ENCODE peak calls at places on chromosomes 4 and X, in six cellular contexts. I is Peyer's patch, G is thoracic aorta, J is left lung, K is tibial nerve, B is fibroblast of villous mesenchyme. M is an unnamed sample.

GRCh38 chr4:135538698-135539097 is 1337.1 kb upstream of the PABPC4L start:
- DNase-seq in B (no peak), J (peak), G (no peak), K (no peak), I (no peak), M (no peak)

GRCh38 chrX:151825927-151826471 is 86.7 kb upstream of the MAGEA4 start:
- DNase-seq in I (no peak), J (no peak), G (no peak), K (no peak), B (peak), M (no peak)

GRCh38 chr4:41579043-41579442 is 41.1 kb downstream of the LIMCH1 start:
- DNase-seq in I (no peak), K (no peak), B (no peak), J (no peak), G (no peak), M (no peak)

GRCh38 chr4:123102897-123103489 is 180.6 kb upstream of the NUDT6 start:
- DNase-seq in J (no peak), G (no peak), K (no peak), I (no peak), B (peak), M (peak)

GRCh38 chr4:140098481-140099132 is 55.4 kb downstream of the MAML3 start:
- DNase-seq in K (no peak), I (no peak), G (no peak), J (no peak), B (peak), M (no peak)

GRCh38 chr4:70838972-70839536 is 636 bp downstream of the GRSF1 start:
- DNase-seq in B (peak), K (peak), I (peak), J (peak), G (peak), M (peak)

GRCh38 chr4:153750197-153750817 is 9.5 kb downstream of the RNF175 start:
- DNase-seq in B (peak), J (no peak), K (no peak), I (peak), G (no peak), M (peak)

GRCh38 chrX:141278306-141278705 is 36.0 kb upstream of the SPANXC start:
- DNase-seq in G (no peak), K (no peak), B (peak), I (no peak), J (no peak), M (peak)

GRCh38 chrX:16436348-16437188 is 213.4 kb upstream of the S100G start:
- DNase-seq in J (no peak), K (peak), B (peak), I (peak), G (peak), M (peak)

GRCh38 chr4:83178029-83178428 is 63.5 kb upstream of the PLAC8 start:
- DNase-seq in G (no peak), J (no peak), I (no peak), B (no peak), K (no peak), M (no peak)

GRCh38 chr4:169100656-169101055 is 90.6 kb upstream of the CBR4 start:
- DNase-seq in J (no peak), K (no peak), I (no peak), B (no peak), G (no peak), M (no peak)

GRCh38 chr4:126583509-126583908 is 1049.2 kb upstream of the INTU start:
- DNase-seq in G (no peak), B (no peak), K (no peak), I (no peak), J (no peak), M (peak)

GRCh38 chr4:158090323-158090722 is 82.5 kb downstream of the GASK1B start:
- DNase-seq in G (no peak), I (no peak), B (no peak), J (no peak), K (no peak), M (no peak)

GRCh38 chrX:16826207-16826606 is 39.9 kb downstream of the TXLNG start:
- DNase-seq in K (no peak), I (no peak), J (no peak), B (peak), G (no peak), M (peak)

GRCh38 chr4:140254656-140255299 is 100.8 kb upstream of the MAML3 start:
- DNase-seq in G (no peak), B (peak), I (no peak), J (no peak), K (no peak), M (no peak)

GRCh38 chrX:114619874-114620273 is 36.0 kb downstream of the HTR2C start:
- DNase-seq in B (no peak), J (no peak), K (no peak), G (no peak), I (no peak), M (no peak)

GRCh38 chr4:184287697-184288255 is 70.1 kb upstream of the ENPP6 start:
- DNase-seq in K (no peak), G (no peak), J (no peak), I (no peak), B (peak), M (no peak)

GRCh38 chr4:85833311-85833710 is 358.4 kb downstream of the ARHGAP24 start:
- DNase-seq in I (no peak), B (no peak), K (no peak), G (no peak), J (no peak), M (no peak)

GRCh38 chr4:73257242-73257994 is 1.2 kb downstream of the ANKRD17 start:
- DNase-seq in B (peak), I (peak), G (peak), J (peak), K (peak), M (peak)

GRCh38 chr4:120730777-120731320 is 191.7 kb downstream of the PRDM5 start:
- DNase-seq in B (no peak), I (no peak), J (no peak), K (no peak), G (no peak), M (no peak)

GRCh38 chr4:123017636-123018390 is 95.4 kb upstream of the NUDT6 start:
- DNase-seq in B (peak), K (no peak), G (no peak), I (no peak), J (no peak), M (no peak)

GRCh38 chr4:130336585-130337217 is 1240.7 kb downstream of the C4orf33 start:
- DNase-seq in G (no peak), B (peak), I (no peak), J (no peak), K (no peak), M (peak)

GRCh38 chr4:15003891-15004700 is 1.8 kb downstream of the CPEB2 start:
- DNase-seq in J (peak), G (no peak), I (peak), K (peak), B (no peak), M (peak)

GRCh38 chr4:122633211-122633610 is 12.3 kb upstream of the IL21 start:
- DNase-seq in K (no peak), G (no peak), J (no peak), I (no peak), B (peak), M (no peak)

GRCh38 chr4:123315617-123316016 is 81.0 kb upstream of the SPRY1 start:
- DNase-seq in G (no peak), B (no peak), I (no peak), K (no peak), J (no peak), M (no peak)

GRCh38 chrX:154603438-154604430 is 15.3 kb downstream of the CTAG1B start:
- DNase-seq in I (no peak), J (no peak), G (no peak), K (no peak), B (peak), M (no peak)

GRCh38 chrX:77505227-77505626 is 58.0 kb downstream of the FGF16 start:
- DNase-seq in B (peak), G (no peak), J (no peak), K (no peak), I (no peak), M (peak)

GRCh38 chr4:38601244-38601915 is 62.6 kb upstream of the KLF3 start:
- DNase-seq in I (no peak), J (no peak), B (peak), G (no peak), K (no peak), M (no peak)

GRCh38 chr4:110104661-110105060 is 93.8 kb downstream of the ELOVL6 start:
- DNase-seq in K (no peak), J (no peak), G (no peak), I (no peak), B (peak), M (no peak)

GRCh38 chr4:22334155-22334554 is 181.7 kb downstream of the ADGRA3 start:
- DNase-seq in J (no peak), B (no peak), I (no peak), K (no peak), G (no peak), M (no peak)

GRCh38 chrX:101906136-101906796 is 25.6 kb downstream of the ZMAT1 start:
- DNase-seq in G (no peak), I (no peak), K (no peak), J (peak), B (no peak), M (no peak)

GRCh38 chrX:72107841-72108590 is 23.7 kb downstream of the RTL5 start:
- DNase-seq in I (no peak), K (no peak), G (no peak), B (no peak), J (no peak), M (no peak)

GRCh38 chr4:3522326-3522640 is 9.9 kb downstream of the LRPAP1 start:
- DNase-seq in I (no peak), J (no peak), G (no peak), B (no peak), K (no peak), M (no peak)

GRCh38 chr4:173171098-173171497 is 2.5 kb downstream of the GALNT7 start:
- DNase-seq in J (no peak), B (no peak), K (no peak), I (no peak), G (no peak), M (peak)

GRCh38 chr4:24561438-24562139 is 22.8 kb downstream of the DHX15 start:
- DNase-seq in G (no peak), K (no peak), J (no peak), I (no peak), B (no peak), M (no peak)

GRCh38 chr4:82591592-82591991 is 29.8 kb upstream of the TMEM150C start:
- DNase-seq in B (no peak), K (no peak), I (no peak), G (no peak), J (no peak), M (no peak)

GRCh38 chr4:25011135-25011866 is 19.4 kb downstream of the LGI2 start:
- DNase-seq in I (no peak), K (no peak), J (no peak), G (no peak), B (no peak), M (no peak)

DNA sequence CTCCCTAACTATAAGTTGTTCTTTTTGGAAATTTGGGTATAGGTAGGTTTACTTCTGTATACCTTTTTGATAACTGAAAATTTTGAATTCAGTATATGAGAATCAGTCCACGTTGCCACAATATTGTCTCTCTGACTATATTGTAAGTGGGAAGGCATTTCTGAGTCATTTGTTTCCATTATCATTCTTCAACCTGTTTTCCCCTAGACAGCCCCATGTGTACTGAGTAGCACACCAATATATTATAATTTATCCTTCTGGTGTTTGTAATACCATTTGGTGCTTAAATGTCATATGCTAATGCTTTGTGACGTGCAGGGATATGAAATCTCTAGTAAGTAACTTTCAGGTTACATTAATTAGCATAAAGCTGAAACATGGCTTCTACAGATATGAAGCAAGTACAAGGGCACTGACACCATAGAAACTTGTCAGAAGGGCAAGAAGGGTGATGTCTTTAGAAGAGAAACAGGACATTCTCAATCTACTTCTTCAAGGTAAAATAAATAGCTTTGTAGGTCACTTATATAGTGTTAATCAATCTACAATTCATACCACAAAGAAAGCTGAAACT is 27.7 kb downstream of the PAK3 start:
- DNase-seq in I (no peak), K (no peak), G (no peak), B (no peak), J (no peak), M (no peak)
- H3K4me3 ChIP-seq in I (no peak), K (no peak), G (no peak), B (no peak), J (no peak), M (no peak)

DNA sequence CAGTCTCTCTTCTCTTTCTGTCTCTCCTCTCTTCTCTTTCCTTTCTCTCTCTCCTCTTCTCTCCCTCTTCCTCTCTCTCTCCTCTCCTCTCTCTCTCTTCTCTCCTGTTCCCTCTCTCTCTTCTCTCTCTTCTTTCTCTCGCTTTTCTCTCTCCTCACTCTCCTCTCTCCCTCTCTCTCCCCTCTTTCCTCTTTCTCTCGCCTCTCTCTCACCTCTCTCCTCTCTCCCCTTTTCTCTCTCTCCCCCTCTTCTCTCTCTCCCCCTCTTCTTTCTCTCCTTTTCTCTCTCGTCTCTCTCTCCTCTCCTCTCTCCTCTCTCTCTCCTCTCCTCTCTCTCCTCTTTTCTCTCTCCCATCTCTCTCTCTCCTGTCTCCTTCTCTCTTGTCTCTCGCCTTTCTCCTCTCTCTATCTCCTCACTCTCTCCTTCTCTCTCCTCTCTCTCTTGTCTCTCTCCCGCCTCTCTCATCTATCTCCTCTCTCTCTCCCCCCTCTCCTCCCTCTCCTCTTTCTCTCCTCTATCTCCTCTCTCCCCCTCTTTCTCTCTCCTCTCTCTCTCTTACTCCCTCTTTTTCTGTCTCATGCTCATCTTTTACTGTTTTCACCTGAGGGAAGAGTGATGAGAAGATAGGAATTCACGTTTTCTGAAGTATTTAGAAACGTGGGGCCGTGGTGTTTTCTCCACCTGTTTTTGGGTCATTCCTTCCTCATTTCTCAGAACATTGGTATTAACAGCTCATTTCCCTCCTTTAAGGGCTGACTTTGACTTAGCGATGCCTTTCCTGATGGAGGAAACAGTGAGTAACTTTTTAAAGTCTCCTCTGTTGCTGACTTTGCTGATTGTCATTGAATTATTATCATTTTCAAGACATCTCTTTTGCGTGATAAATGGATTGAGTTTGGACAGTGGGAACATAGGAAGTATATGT is 80.6 kb upstream of the CD99 start:
- DNase-seq in I (no peak), K (no peak), G (no peak), B (no peak), J (no peak), M (no peak)
- H3K4me3 ChIP-seq in I (peak), K (peak), G (peak), B (peak), J (peak), M (peak)

DNA sequence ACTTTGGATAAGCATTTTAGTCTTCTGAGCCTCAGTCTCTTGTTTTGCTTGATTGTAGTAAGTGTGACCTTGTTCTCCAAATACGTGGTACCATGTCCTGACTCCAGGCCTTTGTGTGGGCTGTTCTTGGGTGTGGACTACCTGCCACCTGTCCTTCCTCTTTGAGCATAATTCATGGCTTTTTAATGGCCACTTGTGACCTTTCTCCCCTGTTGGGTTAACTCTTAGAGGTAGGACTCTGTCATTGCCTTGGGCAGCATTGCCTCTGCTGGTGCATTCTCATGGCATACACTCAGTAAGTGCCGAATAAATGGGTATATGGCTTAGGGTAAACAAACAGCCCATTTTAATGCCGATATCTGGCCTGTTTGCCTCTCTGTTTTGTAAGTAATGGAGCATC is 3.0 kb downstream of the NSD2 start:
- DNase-seq in G (no peak), J (no peak), I (no peak), K (no peak), B (no peak), M (no peak)
- H3K4me3 ChIP-seq in G (no peak), J (no peak), I (no peak), K (no peak), B (no peak), M (no peak)

GRCh38 chrX:107935200-107935599 is 47.0 kb downstream of the TEX13B start:
- DNase-seq in B (no peak), G (no peak), J (no peak), K (no peak), I (no peak), M (no peak)

GRCh38 chrX:107934262-107934661 is 47.9 kb downstream of the TEX13B start:
- DNase-seq in K (no peak), J (no peak), G (no peak), I (no peak), B (no peak), M (no peak)

GRCh38 chrX:107936434-107936730 is 45.8 kb downstream of the TEX13B start:
- DNase-seq in B (no peak), G (no peak), J (no peak), K (no peak), I (no peak), M (no peak)

GRCh38 chrX:107940095-107940494 is 42.1 kb downstream of the TEX13B start:
- DNase-seq in K (no peak), G (no peak), B (peak), I (no peak), J (no peak), M (no peak)

DNA sequence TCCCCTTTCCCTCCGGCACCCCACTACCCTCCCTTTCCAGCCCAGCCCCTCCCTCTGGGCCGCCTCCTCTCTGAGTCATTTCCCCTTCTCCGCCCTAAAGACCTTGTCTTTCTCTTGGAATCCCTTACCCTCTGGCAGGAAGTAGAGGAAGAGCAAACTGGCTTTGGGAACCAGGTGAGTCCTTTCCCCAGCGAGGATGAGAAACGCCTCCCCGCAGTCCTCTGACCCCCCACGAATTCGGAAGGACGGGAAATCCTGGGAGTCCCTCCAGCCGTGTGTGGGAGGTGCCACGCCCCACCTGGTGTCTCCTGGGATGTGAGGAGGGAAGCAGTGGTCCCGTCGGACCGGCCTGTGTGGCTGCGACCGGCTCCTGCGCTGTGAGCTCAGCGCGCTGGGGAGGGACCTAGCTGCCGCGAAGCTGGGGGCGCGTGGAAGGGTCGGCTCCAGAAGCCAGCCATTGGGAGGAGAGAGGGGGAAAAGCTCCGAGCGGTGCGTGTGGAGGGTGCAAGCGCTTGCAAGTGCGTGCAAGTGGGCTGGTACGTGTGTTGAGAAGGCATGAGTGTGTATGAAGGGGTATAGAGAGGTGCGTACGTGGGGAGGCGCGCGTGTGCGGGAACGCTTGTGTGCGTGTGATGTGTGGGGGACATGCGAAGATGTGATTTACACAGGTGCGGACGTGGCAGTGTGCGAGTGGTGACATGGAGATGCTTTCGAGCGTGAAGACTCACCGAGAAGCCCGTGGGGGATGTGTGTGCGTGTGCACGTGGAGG is 46.3 kb downstream of the TEX13B start:
- DNase-seq in I (no peak), G (no peak), K (no peak), J (no peak), B (no peak), M (no peak)
- H3K4me3 ChIP-seq in I (no peak), G (peak), K (no peak), J (no peak), B (peak), M (no peak)

GRCh38 chrX:12972867-12973560 is 1.9 kb upstream of the TMSB4X start:
- DNase-seq in K (no peak), G (no peak), J (no peak), B (no peak), I (no peak), M (no peak)
- H3K4me3 ChIP-seq in K (peak), G (peak), J (peak), B (no peak), I (peak), M (peak)

DNA sequence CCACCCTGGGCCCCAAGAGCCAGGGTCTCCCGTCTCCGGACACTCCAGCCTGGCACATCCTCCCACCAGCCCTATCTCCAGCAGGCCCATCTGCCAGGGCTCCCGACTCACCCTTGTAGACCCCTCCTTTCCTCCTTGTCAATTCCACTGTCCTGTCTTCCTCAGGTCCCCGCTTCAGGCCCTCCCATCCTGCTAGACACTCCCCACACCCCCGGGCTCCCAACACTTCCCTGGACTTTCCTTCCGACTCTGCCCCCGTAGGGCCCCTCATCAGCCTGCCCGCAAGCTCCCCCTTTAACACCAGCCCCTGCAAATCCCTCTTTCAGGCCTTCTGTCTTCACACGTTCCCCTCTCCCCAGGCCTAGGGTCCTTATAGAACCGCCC is 1.1 kb downstream of the PRAF2 start:
- DNase-seq in K (no peak), B (peak), J (no peak), I (no peak), G (no peak), M (no peak)
- H3K4me3 ChIP-seq in K (peak), B (peak), J (peak), I (no peak), G (peak), M (peak)

GRCh38 chr4:5890063-5890727 is 2.7 kb downstream of the CRMP1 start:
- DNase-seq in K (no peak), B (no peak), I (no peak), J (peak), G (no peak), M (no peak)
- H3K4me3 ChIP-seq in K (no peak), B (no peak), I (no peak), J (peak), G (peak), M (no peak)

GRCh38 chr4:118732591-118733330 is 47.6 kb downstream of the METTL14 start:
- DNase-seq in K (no peak), I (no peak), G (no peak), B (no peak), J (no peak), M (no peak)
- H3K4me3 ChIP-seq in K (no peak), I (no peak), G (no peak), B (no peak), J (no peak), M (no peak)